ENCODE peak calls at places on chromosomes 4 and X, in five cellular contexts. D is K562, H is SK-N-SH, U is HL-60, S is A549. Q is an unnamed sample.
A peak's percentile ranks its signal among the peaks of the same experiment; 100 is the strongest.

GRCh38 chrX:132986556-132986955 is 28.1 kb upstream of the HS6ST2 start:
- DNase-seq in D (no peak), H (no peak), U (no peak), S (no peak), Q (no peak)

GRCh38 chrX:1444896-1445480 is 7.7 kb downstream of the ASMTL start:
- DNase-seq in D (no peak), H (no peak), U (no peak), S (no peak), Q (no peak)

GRCh38 chr4:115121351-115122043 is 8.1 kb upstream of the NDST4 start:
- DNase-seq in D (no peak), H (no peak), U (no peak), S (no peak), Q (no peak)

GRCh38 chr4:75733369-75733768 is 9.0 kb downstream of the USO1 start:
- DNase-seq in D (no peak), H (no peak), U (no peak), S (no peak), Q (no peak)

GRCh38 chr4:27568236-27568951 is 707.8 kb downstream of the STIM2 start:
- DNase-seq in D (no peak), H (no peak), U (no peak), S (no peak), Q (no peak)

GRCh38 chr4:48315728-48316630 is 25.4 kb upstream of the SLAIN2 start:
- DNase-seq in D (peak; percentile 44), H (peak; percentile 60), U (peak; percentile 34), S (peak; percentile 27), Q (peak; percentile 86)

GRCh38 chrX:115560978-115561604 is at the start of gene PLS3:
- DNase-seq in D (no peak), H (peak; percentile 85), U (no peak), S (peak; percentile 89), Q (peak; percentile 87)

GRCh38 chr4:124973716-124974115 is 261.2 kb upstream of the ANKRD50 start:
- DNase-seq in D (no peak), H (no peak), U (no peak), S (no peak), Q (no peak)

GRCh38 chrX:55135171-55135570 is 46.4 kb downstream of the PAGE2 start:
- DNase-seq in D (peak; percentile 26), H (peak; percentile 41), U (no peak), S (peak; percentile 7), Q (peak; percentile 20)

GRCh38 chrX:46838974-46839480 is 2.2 kb downstream of the RP2 start:
- DNase-seq in D (no peak), H (no peak), U (no peak), S (no peak), Q (no peak)

GRCh38 chrX:53669258-53669657 is 17.3 kb downstream of the HUWE1 start:
- DNase-seq in D (no peak), H (no peak), U (no peak), S (no peak), Q (no peak)

GRCh38 chrX:44747317-44747716 is 96.5 kb upstream of the DUSP21 start:
- DNase-seq in D (no peak), H (no peak), U (peak; percentile 30), S (no peak), Q (no peak)

GRCh38 chr4:101961144-101961543 is 170.6 kb downstream of the BANK1 start:
- DNase-seq in D (no peak), H (no peak), U (no peak), S (no peak), Q (no peak)

GRCh38 chrX:69093960-69094935 is 71.0 kb downstream of the PJA1 start:
- DNase-seq in D (peak; percentile 65), H (peak; percentile 68), U (peak; percentile 44), S (peak; percentile 67), Q (peak; percentile 76)

GRCh38 chrX:119960639-119961038 is 17.1 kb upstream of the NKAP start:
- DNase-seq in D (no peak), H (no peak), U (no peak), S (no peak), Q (no peak)

DNA sequence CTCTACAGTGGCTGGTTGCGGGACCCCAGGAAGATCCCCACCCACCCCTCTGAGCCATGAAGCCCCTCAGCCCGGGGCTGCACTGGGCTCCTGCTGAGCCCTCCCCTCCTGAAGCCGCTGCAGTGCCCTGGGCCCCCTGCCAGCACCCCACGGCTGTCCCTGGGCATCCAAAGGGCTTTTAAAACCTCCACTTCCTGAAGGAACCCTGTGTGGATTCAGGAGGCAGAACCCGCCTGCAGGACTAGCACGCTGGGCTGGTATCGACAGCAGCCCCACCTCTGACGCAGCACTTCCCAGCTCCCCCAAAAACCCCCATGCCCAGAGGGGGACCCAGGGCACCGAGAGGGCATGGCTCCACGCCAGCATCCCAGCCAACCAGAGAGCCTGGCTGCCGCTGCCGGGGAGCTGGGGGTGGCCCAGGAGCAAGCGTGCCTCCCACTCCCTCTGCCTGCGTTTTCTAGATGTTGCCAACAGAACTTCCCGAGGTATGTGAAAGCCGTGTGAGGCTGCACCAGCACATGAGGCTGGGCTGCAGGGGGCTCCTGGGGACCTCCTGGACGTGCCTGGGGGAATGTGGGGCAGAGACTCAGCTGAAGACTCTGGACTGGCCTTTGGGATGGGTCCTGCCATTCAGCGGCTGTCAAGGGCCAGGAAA is 6.3 kb downstream of the MXD4 start:
- DNase-seq in D (no peak), H (peak; percentile 53), U (no peak), S (no peak), Q (peak; percentile 32)
- TF ChIP-seq REST in D (no peak), H (no peak), U (no peak), S (no peak), Q (no peak)

DNA sequence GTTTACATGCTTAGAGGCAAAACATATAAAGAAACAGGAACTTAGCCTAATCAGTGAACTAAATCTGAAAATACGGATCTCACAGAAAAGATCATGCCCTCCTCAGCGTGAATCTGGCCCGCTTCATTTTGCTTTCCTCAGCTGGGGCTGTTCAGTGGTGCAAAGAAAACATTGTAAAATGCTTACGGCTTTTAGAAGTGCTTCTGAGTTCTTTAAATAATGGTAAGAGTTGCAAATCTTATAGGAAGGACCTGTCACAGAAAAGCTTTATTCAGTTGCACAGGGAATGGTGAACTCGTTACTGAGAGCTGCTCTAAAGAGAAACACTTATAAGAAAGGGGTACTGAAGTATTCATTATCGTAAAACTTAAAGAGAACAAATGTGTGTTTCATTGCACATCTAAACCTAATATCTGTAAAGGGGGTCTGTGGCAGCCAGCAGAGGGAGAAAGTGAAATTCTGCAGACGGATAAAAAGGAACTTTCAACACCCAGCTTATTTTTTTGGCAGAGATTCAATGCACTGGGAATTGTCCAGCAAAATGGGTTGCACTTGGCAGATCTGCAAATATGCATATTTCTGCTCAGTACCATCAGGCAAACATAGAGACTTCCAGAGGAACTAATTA is 139.2 kb upstream of the ANK2 start:
- DNase-seq in D (no peak), H (peak; percentile 33), U (no peak), S (no peak), Q (no peak)
- TF ChIP-seq CTCF in D (no peak), H (peak; percentile 41), U (no peak), S (no peak), Q (peak; percentile 15)

GRCh38 chr4:20172070-20172760 is 79.5 kb upstream of the SLIT2 start:
- DNase-seq in D (no peak), H (no peak), U (no peak), S (no peak), Q (no peak)
- TF ChIP-seq REST in D (no peak), H (no peak), U (no peak), S (no peak), Q (no peak)

GRCh38 chr4:7418131-7418943 is 16.4 kb downstream of the PSAPL1 start:
- DNase-seq in D (no peak), H (peak; percentile 3), U (no peak), S (no peak), Q (no peak)
- TF ChIP-seq CTCF in D (no peak), H (no peak), U (no peak), S (no peak), Q (no peak)

GRCh38 chr4:71230258-71230594 is 108.6 kb upstream of the SLC4A4 start:
- DNase-seq in D (no peak), H (no peak), U (no peak), S (no peak), Q (no peak)

GRCh38 chr4:71231753-71232420 is 106.9 kb upstream of the SLC4A4 start:
- DNase-seq in D (no peak), H (no peak), U (no peak), S (no peak), Q (peak; percentile 11)

GRCh38 chr4:71230613-71231012 is 108.2 kb upstream of the SLC4A4 start:
- DNase-seq in D (no peak), H (no peak), U (no peak), S (no peak), Q (no peak)

GRCh38 chr4:71231073-71231752 is 107.6 kb upstream of the SLC4A4 start:
- DNase-seq in D (no peak), H (no peak), U (no peak), S (no peak), Q (peak; percentile 16)

DNA sequence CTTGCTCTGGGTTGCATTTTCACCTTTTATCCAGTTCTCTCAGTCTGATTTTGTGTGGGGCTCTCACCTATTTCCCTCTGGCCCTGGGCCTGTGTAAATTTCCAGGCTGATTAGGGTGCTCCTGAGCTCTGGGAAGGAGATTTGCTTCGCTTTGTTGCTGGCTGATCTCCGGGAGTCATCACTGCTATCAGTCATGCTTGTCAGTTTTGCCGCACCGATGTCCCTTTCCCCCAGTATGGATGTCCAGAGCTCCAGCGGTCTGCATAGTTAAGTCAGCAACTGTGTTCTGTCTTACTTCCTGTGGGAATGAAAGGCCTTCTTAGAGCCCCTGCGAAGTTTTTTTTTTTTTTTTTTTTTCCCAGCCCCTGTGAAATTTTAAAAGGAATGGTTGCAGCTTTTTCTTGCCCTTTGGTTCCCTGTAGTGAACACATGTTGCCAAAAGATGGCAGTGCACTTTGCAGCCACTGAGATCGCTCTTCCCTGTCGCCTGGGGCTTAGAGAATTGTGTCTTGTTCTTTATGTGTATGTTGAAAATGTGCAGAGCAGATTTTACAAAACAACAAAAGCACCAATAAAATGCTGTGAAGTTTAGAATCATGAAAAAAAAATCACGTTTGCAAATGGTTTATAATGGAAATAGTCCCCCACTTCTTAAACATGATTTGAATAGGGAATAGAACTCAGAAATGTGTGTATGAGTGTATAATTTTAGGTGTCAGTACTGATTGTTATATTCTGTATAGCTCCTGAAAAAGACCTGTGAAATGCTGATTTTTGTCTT is 109.2 kb upstream of the SLC4A4 start:
- DNase-seq in D (peak; percentile 30), H (peak; percentile 36), U (no peak), S (peak; percentile 28), Q (peak; percentile 70)
- TF ChIP-seq REST in D (no peak), H (no peak), U (no peak), S (no peak), Q (no peak)